ENCODE peak calls at places on chromosomes 6 and 20, in eight cellular contexts. One of them, this sample, is unnamed.

GRCh38 chr6:36755435-36756348 is 58.1 kb downstream of the RAB44 start:
- DNase-seq in GDM1: peak; percentile 57
- DNase-seq in brain microvascular endothelial cell: peak; percentile 64
- DNase-seq in activated CD4-positive, alpha-beta T cell treated with anti-CD3 and anti-CD28 coated beads for 48 hours: peak; percentile 81
- DNase-seq in skeletal muscle cell: no peak
- DNase-seq in pulmonary artery endothelial cell: peak; percentile 84
- DNase-seq in ureter: no peak
- DNase-seq in nephron progenitor cell: no peak
- DNase-seq in this sample: peak; percentile 32

GRCh38 chr6:90123796-90124195 is 172.8 kb downstream of the BACH2 start:
- DNase-seq in skeletal muscle cell: no peak
- DNase-seq in ureter: no peak
- DNase-seq in nephron progenitor cell: no peak
- DNase-seq in activated CD4-positive, alpha-beta T cell treated with anti-CD3 and anti-CD28 coated beads for 48 hours: peak; percentile 70
- DNase-seq in pulmonary artery endothelial cell: no peak
- DNase-seq in GDM1: no peak
- DNase-seq in brain microvascular endothelial cell: no peak
- DNase-seq in this sample: no peak

GRCh38 chr6:143634486-143634885 is 43.3 kb upstream of the PHACTR2 start:
- DNase-seq in brain microvascular endothelial cell: no peak
- DNase-seq in GDM1: no peak
- DNase-seq in pulmonary artery endothelial cell: no peak
- DNase-seq in skeletal muscle cell: no peak
- DNase-seq in activated CD4-positive, alpha-beta T cell treated with anti-CD3 and anti-CD28 coated beads for 48 hours: no peak
- DNase-seq in ureter: no peak
- DNase-seq in nephron progenitor cell: no peak
- DNase-seq in this sample: no peak

GRCh38 chr20:21509597-21510331 is 4.1 kb downstream of the NKX2-2 start:
- DNase-seq in skeletal muscle cell: no peak
- DNase-seq in GDM1: no peak
- DNase-seq in pulmonary artery endothelial cell: no peak
- DNase-seq in nephron progenitor cell: no peak
- DNase-seq in ureter: no peak
- DNase-seq in brain microvascular endothelial cell: no peak
- DNase-seq in activated CD4-positive, alpha-beta T cell treated with anti-CD3 and anti-CD28 coated beads for 48 hours: peak; percentile 43
- DNase-seq in this sample: peak; percentile 66

GRCh38 chr6:129857838-129858237 is 3.3 kb downstream of the TMEM244 start:
- DNase-seq in pulmonary artery endothelial cell: no peak
- DNase-seq in activated CD4-positive, alpha-beta T cell treated with anti-CD3 and anti-CD28 coated beads for 48 hours: no peak
- DNase-seq in brain microvascular endothelial cell: no peak
- DNase-seq in GDM1: no peak
- DNase-seq in ureter: no peak
- DNase-seq in nephron progenitor cell: no peak
- DNase-seq in skeletal muscle cell: no peak
- DNase-seq in this sample: no peak

GRCh38 chr6:36340671-36341454 is 4.2 kb upstream of the BNIP5 start:
- DNase-seq in brain microvascular endothelial cell: peak; percentile 67
- DNase-seq in pulmonary artery endothelial cell: no peak
- DNase-seq in ureter: peak; percentile 72
- DNase-seq in skeletal muscle cell: no peak
- DNase-seq in activated CD4-positive, alpha-beta T cell treated with anti-CD3 and anti-CD28 coated beads for 48 hours: peak; percentile 82
- DNase-seq in nephron progenitor cell: peak; percentile 84
- DNase-seq in GDM1: peak; percentile 18
- DNase-seq in this sample: peak; percentile 41

GRCh38 chr6:165658395-165659058 is 4.5 kb downstream of the PDE10A start:
- DNase-seq in pulmonary artery endothelial cell: no peak
- DNase-seq in activated CD4-positive, alpha-beta T cell treated with anti-CD3 and anti-CD28 coated beads for 48 hours: no peak
- DNase-seq in GDM1: no peak
- DNase-seq in skeletal muscle cell: no peak
- DNase-seq in ureter: no peak
- DNase-seq in brain microvascular endothelial cell: peak; percentile 30
- DNase-seq in nephron progenitor cell: no peak
- DNase-seq in this sample: no peak

GRCh38 chr6:75350156-75350555 is 65.6 kb upstream of the TMEM30A start:
- DNase-seq in ureter: no peak
- DNase-seq in GDM1: no peak
- DNase-seq in brain microvascular endothelial cell: no peak
- DNase-seq in pulmonary artery endothelial cell: no peak
- DNase-seq in skeletal muscle cell: no peak
- DNase-seq in activated CD4-positive, alpha-beta T cell treated with anti-CD3 and anti-CD28 coated beads for 48 hours: no peak
- DNase-seq in nephron progenitor cell: no peak
- DNase-seq in this sample: no peak

This sample was measured in LHCN-M2.